ENCODE peak calls at places on chromosomes 1 and 21, in six cellular contexts. L, D, H, K, F and X are unnamed samples.
A peak's percentile ranks its signal among the peaks of the same experiment; 100 is the strongest.

GRCh38 chr1:60978421-60979357 is 103.7 kb upstream of the NFIA start:
- DNase-seq in F (peak; percentile 20), D (no peak), L (peak; percentile 15), K (no peak), H (no peak), X (no peak)

GRCh38 chr1:14955986-14956385 is 197.6 kb upstream of the TMEM51 start:
- DNase-seq in L (no peak), H (no peak), K (no peak), D (no peak), F (no peak), X (no peak)

GRCh38 chr1:59198565-59198964 is 98.3 kb upstream of the FGGY start:
- DNase-seq in D (no peak), L (peak; percentile 16), H (no peak), F (no peak), K (peak; percentile 53), X (no peak)

GRCh38 chr1:156711011-156711817 is 5.8 kb upstream of the CRABP2 start:
- DNase-seq in L (no peak), H (no peak), K (no peak), F (no peak), D (no peak), X (no peak)

GRCh38 chr21:45264146-45264918 is 23.4 kb downstream of the POFUT2 start:
- DNase-seq in K (no peak), D (no peak), H (no peak), L (no peak), F (no peak), X (no peak)

GRCh38 chr1:109977657-109978378 is 6.7 kb upstream of the AHCYL1 start:
- DNase-seq in K (no peak), F (no peak), L (no peak), D (no peak), H (no peak), X (no peak)

GRCh38 chr1:18211764-18212163 is 104.2 kb downstream of the IGSF21 start:
- DNase-seq in K (no peak), H (no peak), L (no peak), D (no peak), F (no peak), X (no peak)

GRCh38 chr1:37410080-37410479 is 64.3 kb upstream of the ZC3H12A start:
- DNase-seq in L (no peak), D (no peak), H (no peak), K (no peak), F (no peak), X (no peak)

GRCh38 chr1:235403598-235403997 is 36.4 kb downstream of the TBCE start:
- DNase-seq in D (no peak), K (no peak), H (no peak), L (no peak), F (no peak), X (no peak)

GRCh38 chr1:93588955-93589354 is 92.7 kb downstream of the BCAR3 start:
- DNase-seq in H (no peak), L (no peak), F (no peak), D (no peak), K (no peak), X (no peak)

GRCh38 chr1:203644661-203645510 is 18.3 kb downstream of the ATP2B4 start:
- DNase-seq in D (no peak), H (no peak), K (peak; percentile 64), L (no peak), F (no peak), X (no peak)

GRCh38 chr1:150961756-150962155 is 12.9 kb downstream of the CERS2 start:
- DNase-seq in H (no peak), F (no peak), L (no peak), K (no peak), D (no peak), X (no peak)

GRCh38 chr1:41529621-41530395 is 45.3 kb upstream of the EDN2 start:
- DNase-seq in K (no peak), H (no peak), F (no peak), L (no peak), D (no peak), X (no peak)

GRCh38 chr1:15282038-15282437 is 35.0 kb downstream of the FHAD1 start:
- DNase-seq in D (no peak), L (no peak), F (no peak), H (no peak), K (no peak), X (no peak)

GRCh38 chr1:77322061-77322900 is 40.5 kb downstream of the AK5 start:
- DNase-seq in F (no peak), H (no peak), L (no peak), D (no peak), K (peak; percentile 89), X (no peak)

GRCh38 chr1:42784946-42785693 is at the start of gene TMEM269:
- DNase-seq in L (no peak), K (no peak), H (no peak), F (peak; percentile 16), D (no peak), X (no peak)

GRCh38 chr1:193697105-193697762 is 510.8 kb upstream of the B3GALT2 start:
- DNase-seq in L (no peak), K (no peak), F (peak; percentile 13), D (no peak), H (no peak), X (no peak)